ENCODE peak calls at places on chromosomes 3 and 15, in seven cellular contexts. U, L, I, Y, Z, V and B are unnamed samples. For H3K4me1, the result is how much of the 10 kb centered on the place peaks cover.

GRCh38 chr3:123373535-123373987 is 75.3 kb downstream of the ADCY5 start:
- DNase-seq in Z (no peak), L (no peak), I (no peak), Y (no peak), U (no peak), V (no peak), B (no peak)

GRCh38 chr15:101710806-101711205 is 13.5 kb downstream of the TARS3 start:
- DNase-seq in V (no peak), L (no peak), Z (peak), I (no peak), U (no peak), Y (no peak), B (no peak)

GRCh38 chr3:9452417-9452816 is 55.0 kb downstream of the SETD5 start:
- DNase-seq in L (no peak), Y (no peak), U (no peak), Z (no peak), V (no peak), I (no peak), B (no peak)

GRCh38 chr15:40952901-40953712 is at the start of gene CHAC1:
- DNase-seq in U (peak), Z (peak), Y (peak), I (peak), V (peak), L (peak), B (peak)

GRCh38 chr3:175066617-175067415 is 207.7 kb downstream of the NAALADL2 start:
- DNase-seq in I (no peak), Z (no peak), L (no peak), U (no peak), V (no peak), Y (no peak), B (no peak)

GRCh38 chr15:62795700-62796099 is 246.8 kb upstream of the TPM1 start:
- DNase-seq in I (no peak), U (no peak), Y (no peak), L (no peak), Z (no peak), V (no peak), B (no peak)

GRCh38 chr15:72851586-72851985 is 68.0 kb upstream of the ADPGK start:
- DNase-seq in I (no peak), Z (no peak), U (no peak), Y (no peak), L (no peak), V (no peak), B (no peak)

GRCh38 chr15:57866149-57866736 is 159.7 kb downstream of the POLR2M start:
- DNase-seq in U (peak), Z (peak), V (peak), Y (peak), L (peak), I (peak), B (peak)

GRCh38 chr15:101307048-101307896 is 12.2 kb upstream of the SNRPA1 start:
- DNase-seq in I (no peak), Z (no peak), Y (no peak), U (no peak), V (no peak), L (peak), B (no peak)

GRCh38 chr3:197482001-197482400 is 73.8 kb downstream of the BDH1 start:
- DNase-seq in U (no peak), L (no peak), Y (no peak), Z (no peak), I (no peak), V (no peak), B (no peak)

GRCh38 chr3:101166150-101166549 is 154.2 kb downstream of the IMPG2 start:
- DNase-seq in I (no peak), Y (no peak), L (no peak), Z (no peak), U (no peak), V (no peak), B (no peak)

GRCh38 chr3:136070334-136070733 is 104.8 kb downstream of the PPP2R3A start:
- DNase-seq in Z (no peak), Y (no peak), I (no peak), L (no peak), U (no peak), V (no peak), B (no peak)

GRCh38 chr15:100332721-100333120 is 9.1 kb downstream of the ADAMTS17 start:
- DNase-seq in V (no peak), Z (no peak), Y (no peak), U (no peak), I (no peak), L (no peak), B (no peak)

GRCh38 chr15:89103481-89104171 is 15.4 kb downstream of the ABHD2 start:
- DNase-seq in I (no peak), L (no peak), U (no peak), V (no peak), Z (no peak), Y (no peak), B (no peak)

GRCh38 chr15:89101302-89102191 is 13.3 kb downstream of the ABHD2 start:
- DNase-seq in I (no peak), V (peak), U (peak), L (no peak), Z (peak), Y (peak), B (no peak)

GRCh38 chr15:89105147-89105546 is 16.9 kb downstream of the ABHD2 start:
- DNase-seq in L (no peak), Z (peak), Y (no peak), I (no peak), U (no peak), V (no peak), B (no peak)

GRCh38 chr15:89106200-89106599 is 17.9 kb downstream of the ABHD2 start:
- DNase-seq in I (no peak), Z (no peak), V (no peak), L (no peak), U (no peak), Y (no peak), B (no peak)

DNA sequence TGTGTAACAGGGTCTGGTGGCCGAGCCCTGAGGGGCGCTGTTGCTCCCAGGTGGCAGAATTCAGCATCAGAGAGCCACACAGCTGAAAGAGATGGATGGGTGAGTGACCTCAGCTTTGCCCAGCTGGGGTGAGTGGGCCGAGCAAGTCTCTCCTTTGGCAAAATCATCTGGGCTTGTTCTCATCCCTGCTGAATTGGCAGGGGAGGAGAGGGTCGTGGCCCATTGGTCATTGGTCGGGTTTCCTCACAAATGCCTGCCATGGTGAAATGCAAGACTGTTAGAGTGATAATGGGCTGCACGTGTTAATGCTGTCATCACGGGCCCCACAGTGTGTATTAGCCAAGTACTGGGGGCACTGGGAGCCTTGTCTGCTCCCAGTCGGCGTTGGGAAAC is 15.9 kb downstream of the ABHD2 start:
- DNase-seq in U (peak), I (no peak), Z (no peak), Y (no peak), V (no peak), L (no peak), B (no peak)
- H3K4me1 ChIP-seq in U (half or more), I (under half), Z (half or more), Y (under half), V (half or more), L (under half), B (under half)

GRCh38 chr3:27728195-27729087 is 6.3 kb upstream of the EOMES start:
- DNase-seq in Y (no peak), Z (no peak), I (no peak), V (no peak), U (no peak), L (no peak), B (no peak)
- H3K4me3 ChIP-seq in Y (no peak), Z (no peak), I (no peak), V (no peak), U (no peak), L (no peak), B (no peak)

GRCh38 chr3:196274585-196274984 is 12.9 kb downstream of the PCYT1A start:
- DNase-seq in I (peak), Z (no peak), V (no peak), Y (no peak), L (no peak), U (no peak), B (peak)
- H3K27ac ChIP-seq in I (peak), Z (no peak), V (no peak), Y (no peak), L (no peak), U (no peak), B (peak)

GRCh38 chr3:54863806-54864205 is 64.1 kb downstream of the LRTM1 start:
- DNase-seq in I (no peak), V (no peak), U (no peak), Z (no peak), L (no peak), Y (no peak), B (no peak)

GRCh38 chr3:54859204-54859603 is 68.7 kb downstream of the LRTM1 start:
- DNase-seq in U (no peak), Y (no peak), I (no peak), L (no peak), V (no peak), Z (no peak), B (no peak)

GRCh38 chr3:54863366-54863765 is 64.5 kb downstream of the LRTM1 start:
- DNase-seq in U (no peak), I (no peak), L (no peak), Z (no peak), Y (no peak), V (no peak), B (no peak)

GRCh38 chr3:54862526-54862925 is 65.3 kb downstream of the LRTM1 start:
- DNase-seq in Y (no peak), U (no peak), V (no peak), I (no peak), L (no peak), Z (no peak), B (no peak)

DNA sequence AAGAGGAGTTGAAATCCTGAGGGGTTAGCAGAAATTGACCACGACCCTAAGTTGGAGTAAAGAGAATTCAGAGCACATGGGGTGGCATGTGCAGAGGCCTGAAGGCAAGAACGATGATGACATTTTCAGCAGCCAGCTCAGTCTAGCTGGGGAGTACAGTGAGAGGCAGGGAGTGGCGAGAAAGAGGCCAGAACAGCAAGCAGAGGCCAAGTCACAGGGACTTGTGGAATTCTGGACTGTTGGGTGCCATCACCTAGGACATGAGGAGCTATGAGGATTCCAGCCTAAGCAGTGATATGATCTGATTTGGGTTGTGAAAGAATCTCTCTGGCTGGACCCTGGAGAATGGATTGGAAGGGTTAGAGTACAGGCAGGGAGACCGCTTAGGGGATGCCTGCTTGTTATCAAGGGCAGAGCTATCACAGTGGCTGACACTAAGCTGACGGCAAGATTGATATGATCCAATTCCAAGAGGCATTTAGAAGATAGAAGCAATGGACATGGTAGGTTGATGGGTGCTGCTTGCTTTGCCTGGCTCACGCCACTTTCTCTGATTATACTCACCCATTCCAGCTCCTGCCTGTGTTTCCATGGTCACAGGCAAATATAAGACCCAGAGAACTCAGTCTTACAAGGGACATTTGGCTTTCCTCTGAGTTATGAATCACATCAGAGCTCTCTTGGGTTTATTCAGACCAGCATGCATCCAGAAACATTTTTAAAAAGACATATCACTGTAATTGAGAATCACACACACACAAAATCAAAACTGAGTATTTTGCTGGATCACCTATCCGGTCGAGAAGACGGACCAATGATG is 66.4 kb downstream of the LRTM1 start:
- DNase-seq in U (peak), V (peak), Y (no peak), L (no peak), Z (no peak), I (no peak), B (no peak)
- H3K4me1 ChIP-seq in U (under half), V (under half), Y (under half), L (under half), Z (under half), I (under half), B (under half)

GRCh38 chr15:70240082-70240481 is 142.4 kb upstream of the TLE3 start:
- DNase-seq in L (no peak), V (no peak), Y (no peak), I (no peak), U (no peak), Z (no peak), B (no peak)
- H3K4me3 ChIP-seq in L (no peak), V (no peak), Y (no peak), I (no peak), U (no peak), Z (no peak), B (no peak)

GRCh38 chr15:42796955-42797779 is 60.2 kb upstream of the CDAN1 start:
- DNase-seq in Y (no peak), U (no peak), I (no peak), V (no peak), Z (no peak), L (no peak), B (no peak)
- H3K27ac ChIP-seq in Y (no peak), U (no peak), I (no peak), V (no peak), Z (no peak), L (no peak), B (no peak)